ENCODE peak calls at places on chromosomes 5 and 9, in seven cellular contexts. D is fibroblast of pulmonary artery, V is RWPE1, J is astrocyte of the spinal cord, M is heart right ventricle, I is stomach, Z is AG04449. O is an unnamed sample.

GRCh38 chr5:140561753-140562523 is 2.5 kb downstream of the APBB3 start:
- DNase-seq in D (no peak), V (no peak), J (no peak), M (no peak), I (no peak), Z (no peak), O (no peak)

GRCh38 chr9:135038826-135039225 is 48.6 kb upstream of the OLFM1 start:
- DNase-seq in D (no peak), V (no peak), J (no peak), M (no peak), I (no peak), Z (no peak), O (no peak)

GRCh38 chr5:139998837-139999236 is 44.3 kb downstream of the NRG2 start:
- DNase-seq in D (no peak), V (no peak), J (no peak), M (no peak), I (no peak), Z (no peak), O (no peak)

GRCh38 chr5:144336191-144336590 is 165.5 kb downstream of the KCTD16 start:
- DNase-seq in D (no peak), V (no peak), J (no peak), M (no peak), I (no peak), Z (no peak), O (no peak)

GRCh38 chr5:171312129-171312819 is 3.2 kb downstream of the TLX3 start:
- DNase-seq in D (no peak), V (no peak), J (peak), M (no peak), I (no peak), Z (no peak), O (no peak)

GRCh38 chr9:88198346-88198807 is 60.1 kb upstream of the SPATA31C2 start:
- DNase-seq in D (peak), V (peak), J (peak), M (no peak), I (no peak), Z (peak), O (peak)

GRCh38 chr9:24071736-24072135 is 245.7 kb upstream of the ELAVL2 start:
- DNase-seq in D (no peak), V (no peak), J (no peak), M (no peak), I (no peak), Z (no peak), O (peak)

GRCh38 chr5:23684103-23684502 is 176.7 kb downstream of the PRDM9 start:
- DNase-seq in D (peak), V (no peak), J (no peak), M (no peak), I (no peak), Z (no peak), O (no peak)

GRCh38 chr5:95963650-95964410 is 2.2 kb upstream of the ELL2 start:
- DNase-seq in D (peak), V (peak), J (peak), M (no peak), I (no peak), Z (no peak), O (peak)

GRCh38 chr9:86202338-86202882 is 57.0 kb downstream of the C9orf153 start:
- DNase-seq in D (peak), V (peak), J (peak), M (peak), I (no peak), Z (peak), O (peak)

GRCh38 chr9:127424669-127424986 is 446 bp downstream of the ZNF79 start:
- DNase-seq in D (no peak), V (no peak), J (no peak), M (no peak), I (no peak), Z (no peak), O (no peak)

GRCh38 chr5:74767579-74767913 is 497 bp downstream of the NSA2 start:
- DNase-seq in D (peak), V (peak), J (no peak), M (peak), I (no peak), Z (no peak), O (peak)

GRCh38 chr5:174825587-174825986 is 101.2 kb downstream of the MSX2 start:
- DNase-seq in D (no peak), V (peak), J (peak), M (no peak), I (no peak), Z (no peak), O (peak)

GRCh38 chr5:105882956-105883481 is 1787.7 kb downstream of the EFNA5 start:
- DNase-seq in D (no peak), V (peak), J (no peak), M (no peak), I (no peak), Z (no peak), O (no peak)

GRCh38 chr5:179288809-179289185 is 56.5 kb downstream of the ADAMTS2 start:
- DNase-seq in D (no peak), V (no peak), J (no peak), M (no peak), I (no peak), Z (no peak), O (no peak)

GRCh38 chr5:76742586-76742985 is 26.7 kb downstream of the F2R start:
- DNase-seq in D (peak), V (no peak), J (no peak), M (no peak), I (no peak), Z (peak), O (peak)

GRCh38 chr5:123874600-123875201 is 362.7 kb downstream of the CSNK1G3 start:
- DNase-seq in D (peak), V (no peak), J (peak), M (peak), I (no peak), Z (no peak), O (no peak)

GRCh38 chr5:37787742-37788141 is 52.1 kb downstream of the GDNF start:
- DNase-seq in D (no peak), V (no peak), J (no peak), M (no peak), I (no peak), Z (no peak), O (no peak)

GRCh38 chr9:75953218-75953617 is 62.7 kb downstream of the PCSK5 start:
- DNase-seq in D (peak), V (no peak), J (no peak), M (no peak), I (no peak), Z (no peak), O (peak)

GRCh38 chr9:19938990-19939736 is 150.3 kb upstream of the SLC24A2 start:
- DNase-seq in D (no peak), V (no peak), J (no peak), M (no peak), I (no peak), Z (no peak), O (no peak)

GRCh38 chr9:114122628-114123027 is 23.5 kb upstream of the KIF12 start:
- DNase-seq in D (no peak), V (no peak), J (no peak), M (no peak), I (no peak), Z (no peak), O (no peak)
- TF ChIP-seq CTCF in D (no peak), V (no peak), J (no peak), M (no peak), I (no peak), Z (no peak), O (no peak)

GRCh38 chr5:39986614-39987013 is 561.8 kb upstream of the DAB2 start:
- DNase-seq in D (no peak), V (no peak), J (no peak), M (no peak), I (no peak), Z (no peak), O (no peak)
- TF ChIP-seq CTCF in D (no peak), V (no peak), J (peak), M (no peak), I (no peak), Z (no peak), O (no peak)

GRCh38 chr5:129405222-129405621 is 54.9 kb upstream of the ADAMTS19 start:
- DNase-seq in D (no peak), V (no peak), J (no peak), M (no peak), I (no peak), Z (no peak), O (no peak)

GRCh38 chr5:129395247-129395646 is 64.9 kb upstream of the ADAMTS19 start:
- DNase-seq in D (no peak), V (no peak), J (no peak), M (no peak), I (no peak), Z (no peak), O (no peak)

GRCh38 chr5:129398279-129398678 is 61.8 kb upstream of the ADAMTS19 start:
- DNase-seq in D (no peak), V (no peak), J (no peak), M (no peak), I (no peak), Z (no peak), O (no peak)

GRCh38 chr5:129399069-129399468 is 61.0 kb upstream of the ADAMTS19 start:
- DNase-seq in D (no peak), V (no peak), J (no peak), M (no peak), I (no peak), Z (no peak), O (no peak)

GRCh38 chr5:129400395-129400983 is 59.6 kb upstream of the ADAMTS19 start:
- DNase-seq in D (peak), V (peak), J (no peak), M (no peak), I (no peak), Z (no peak), O (peak)
- TF ChIP-seq CTCF in D (peak), V (peak), J (no peak), M (no peak), I (no peak), Z (no peak), O (peak)

DNA sequence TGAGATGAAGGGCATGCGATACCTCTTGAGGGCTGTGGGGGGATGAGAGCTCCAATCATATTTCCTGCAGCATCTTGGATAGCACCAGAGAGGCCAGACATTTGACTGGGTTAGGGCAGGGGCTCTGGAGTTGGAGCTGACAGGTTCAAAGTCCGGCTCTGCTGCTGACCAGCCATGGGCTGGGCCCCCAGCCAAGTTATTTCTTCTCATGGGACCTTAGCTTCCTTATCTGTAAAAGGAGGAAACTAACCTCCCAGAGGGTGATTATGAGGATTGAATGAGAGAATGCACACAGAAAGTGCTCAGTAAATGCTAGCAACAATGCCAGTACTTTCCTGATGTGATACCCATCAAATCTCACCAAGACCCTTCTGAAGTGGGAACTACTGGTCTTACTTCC is 65.2 kb upstream of the SLC25A51 start:
- DNase-seq in D (peak), V (no peak), J (peak), M (peak), I (peak), Z (no peak), O (no peak)
- TF ChIP-seq CTCF in D (peak), V (no peak), J (no peak), M (no peak), I (no peak), Z (no peak), O (no peak)

GRCh38 chr9:36416870-36417269 is 16.8 kb upstream of the RNF38 start:
- DNase-seq in D (no peak), V (no peak), J (no peak), M (no peak), I (no peak), Z (no peak), O (no peak)

GRCh38 chr9:36415822-36416515 is 15.9 kb upstream of the RNF38 start:
- DNase-seq in D (no peak), V (no peak), J (no peak), M (no peak), I (no peak), Z (no peak), O (no peak)
- TF ChIP-seq CTCF in D (no peak), V (no peak), J (no peak), M (no peak), I (no peak), Z (no peak), O (no peak)